ENCODE peak calls at places on chromosomes 5 and 9, in five cellular contexts. L is mesendoderm, R is IMR-90, S is fibroblast of lung, K is neural progenitor cell. O is an unnamed sample.

GRCh38 chr5:96868603-96869371 is 7.5 kb upstream of the ERAP2 start:
- DNase-seq in L (peak; percentile 81), R (peak; percentile 82), S (peak; percentile 86), K (peak; percentile 73), O (peak; percentile 62)

GRCh38 chr5:168364738-168365550 is 73.5 kb downstream of the WWC1 start:
- DNase-seq in L (peak; percentile 86), R (peak; percentile 63), S (peak; percentile 39), K (peak; percentile 43), O (peak; percentile 32)

GRCh38 chr5:66850354-66851075 is 254.3 kb downstream of the MAST4 start:
- DNase-seq in L (peak; percentile 36), R (peak; percentile 8), S (peak; percentile 77), K (no peak), O (no peak)

GRCh38 chr5:16855475-16855874 is 80.6 kb downstream of the MYO10 start:
- DNase-seq in L (peak; percentile 52), R (peak; percentile 38), S (peak; percentile 35), K (peak; percentile 84), O (peak; percentile 41)

GRCh38 chr5:57779383-57780223 is 297.0 kb upstream of the ACTBL2 start:
- DNase-seq in L (peak; percentile 73), R (peak; percentile 83), S (peak; percentile 85), K (peak; percentile 69), O (peak; percentile 62)

GRCh38 chr9:97925497-97926334 is 3.4 kb upstream of the TRMO start:
- DNase-seq in L (no peak), R (no peak), S (no peak), K (no peak), O (no peak)

GRCh38 chr5:98106116-98107088 is 667.1 kb upstream of the RGMB start:
- DNase-seq in L (no peak), R (peak; percentile 76), S (peak; percentile 87), K (no peak), O (peak; percentile 68)

GRCh38 chr9:76866689-76867088 is 39.2 kb downstream of the PRUNE2 start:
- DNase-seq in L (peak; percentile 36), R (peak; percentile 95), S (peak; percentile 79), K (no peak), O (peak; percentile 94)

GRCh38 chr9:101705135-101705661 is 33.2 kb downstream of the GRIN3A start:
- DNase-seq in L (peak; percentile 84), R (no peak), S (no peak), K (peak; percentile 67), O (no peak)

GRCh38 chr5:34706084-34706483 is 50.0 kb downstream of the RAI14 start:
- DNase-seq in L (no peak), R (no peak), S (no peak), K (no peak), O (peak; percentile 47)

GRCh38 chr5:54756796-54757402 is 228.5 kb downstream of the ESM1 start:
- DNase-seq in L (no peak), R (peak; percentile 36), S (no peak), K (no peak), O (peak; percentile 38)

GRCh38 chr5:72036951-72037350 is 70.3 kb upstream of the MAP1B start:
- DNase-seq in L (peak; percentile 81), R (peak; percentile 4), S (no peak), K (peak; percentile 20), O (peak; percentile 20)

GRCh38 chr5:107604146-107604910 is 66.4 kb downstream of the EFNA5 start:
- DNase-seq in L (no peak), R (no peak), S (no peak), K (no peak), O (no peak)

GRCh38 chr9:104093162-104093561 is 947 bp upstream of the SMC2 start:
- DNase-seq in L (peak; percentile 10), R (peak; percentile 15), S (peak; percentile 25), K (peak; percentile 10), O (peak; percentile 7)

GRCh38 chr5:1883120-1883924 is 597 bp upstream of the IRX4 start:
- DNase-seq in L (peak; percentile 63), R (no peak), S (no peak), K (peak; percentile 80), O (no peak)

GRCh38 chr9:108033976-108034964 is 544.7 kb upstream of the KLF4 start:
- DNase-seq in L (no peak), R (peak; percentile 94), S (peak; percentile 76), K (no peak), O (peak; percentile 90)

GRCh38 chr5:50406874-50407273 is 34.2 kb downstream of the EMB start:
- DNase-seq in L (no peak), R (peak; percentile 11), S (no peak), K (no peak), O (no peak)

GRCh38 chr5:98775962-98776687 is 2.7 kb downstream of the RGMB start:
- DNase-seq in L (no peak), R (peak; percentile 81), S (peak; percentile 84), K (no peak), O (peak; percentile 94)

GRCh38 chr9:71552480-71552879 is 215.8 kb downstream of the CEMIP2 start:
- DNase-seq in L (peak; percentile 60), R (no peak), S (no peak), K (peak; percentile 64), O (no peak)

GRCh38 chr9:93955356-93956182 is 414 bp upstream of the BARX1 start:
- DNase-seq in L (peak; percentile 75), R (no peak), S (no peak), K (peak; percentile 82), O (no peak)

GRCh38 chr9:114122628-114123027 is 23.5 kb upstream of the KIF12 start:
- DNase-seq in L (no peak), R (no peak), S (no peak), K (no peak), O (no peak)

GRCh38 chr5:18876565-18876964 is 1111.4 kb downstream of the CDH18 start:
- DNase-seq in L (no peak), R (no peak), S (no peak), K (no peak), O (no peak)

GRCh38 chr5:68432682-68433081 is 217.1 kb downstream of the PIK3R1 start:
- DNase-seq in L (no peak), R (no peak), S (no peak), K (no peak), O (no peak)

GRCh38 chr5:169302491-169303118 is 1.7 kb upstream of the SLIT3 start:
- DNase-seq in L (peak; percentile 78), R (peak; percentile 73), S (peak; percentile 85), K (peak; percentile 83), O (peak; percentile 55)

GRCh38 chr9:92634712-92635605 is 35.0 kb downstream of the IPPK start:
- DNase-seq in L (peak; percentile 87), R (peak; percentile 70), S (peak; percentile 81), K (peak; percentile 88), O (peak; percentile 41)

GRCh38 chr9:106602354-106602753 is 260.6 kb upstream of the ZNF462 start:
- DNase-seq in L (no peak), R (no peak), S (no peak), K (no peak), O (no peak)

GRCh38 chr9:106596984-106597383 is 266.0 kb upstream of the ZNF462 start:
- DNase-seq in L (no peak), R (no peak), S (no peak), K (no peak), O (peak; percentile 31)

DNA sequence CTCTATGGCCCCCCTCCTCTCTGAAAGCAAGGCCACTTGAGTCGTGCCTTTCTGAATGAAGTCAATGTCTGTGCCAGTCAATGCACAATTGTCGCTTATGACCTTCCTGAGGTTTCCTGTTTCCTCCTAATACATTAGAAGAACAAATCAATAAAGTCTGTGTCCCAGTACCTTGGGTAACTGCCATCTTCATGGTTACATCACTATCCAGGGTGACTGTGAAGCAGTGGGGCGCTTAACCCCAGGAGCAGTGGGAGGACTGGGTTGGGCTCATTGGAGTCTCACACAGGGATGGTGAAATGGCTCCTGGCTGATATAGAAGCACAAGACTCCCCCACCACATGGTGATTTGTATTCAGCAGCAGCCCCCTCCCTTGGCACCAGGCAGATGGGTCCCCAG is 262.0 kb upstream of the ZNF462 start:
- DNase-seq in L (no peak), R (no peak), S (no peak), K (no peak), O (no peak)
- H3K4me1 ChIP-seq in L (no peaks in the 10 kb centered on the region), R (no peaks in the 10 kb centered on the region), S (no peaks in the 10 kb centered on the region), K (no peaks in the 10 kb centered on the region), O (no peaks in the 10 kb centered on the region)

DNA sequence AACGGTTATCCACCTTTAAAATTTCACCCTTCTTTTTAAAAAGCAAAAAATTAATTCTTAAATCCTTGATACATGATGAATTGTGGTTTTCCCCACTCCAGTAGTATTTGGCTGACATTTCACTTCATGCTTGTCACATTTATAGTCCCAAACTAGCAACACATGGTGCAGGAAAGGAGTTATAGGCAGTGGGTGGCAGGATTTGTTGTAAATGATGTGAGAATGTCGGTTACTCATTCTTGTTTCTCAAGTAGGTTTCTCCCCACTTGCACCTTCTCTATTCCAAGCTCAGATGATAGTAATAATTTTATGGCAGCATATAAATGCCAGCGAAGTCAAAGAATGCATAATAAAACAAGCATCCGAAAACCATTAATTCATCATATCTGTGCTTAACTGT is 88.3 kb upstream of the ADAMTSL1 start:
- DNase-seq in L (no peak), R (peak; percentile 23), S (no peak), K (no peak), O (peak; percentile 42)
- H3K4me2 ChIP-seq in L (no peak overlapping the region), R (no peak overlapping the region), S (no peak overlapping the region), K (no peak overlapping the region), O (no peak overlapping the region)

DNA sequence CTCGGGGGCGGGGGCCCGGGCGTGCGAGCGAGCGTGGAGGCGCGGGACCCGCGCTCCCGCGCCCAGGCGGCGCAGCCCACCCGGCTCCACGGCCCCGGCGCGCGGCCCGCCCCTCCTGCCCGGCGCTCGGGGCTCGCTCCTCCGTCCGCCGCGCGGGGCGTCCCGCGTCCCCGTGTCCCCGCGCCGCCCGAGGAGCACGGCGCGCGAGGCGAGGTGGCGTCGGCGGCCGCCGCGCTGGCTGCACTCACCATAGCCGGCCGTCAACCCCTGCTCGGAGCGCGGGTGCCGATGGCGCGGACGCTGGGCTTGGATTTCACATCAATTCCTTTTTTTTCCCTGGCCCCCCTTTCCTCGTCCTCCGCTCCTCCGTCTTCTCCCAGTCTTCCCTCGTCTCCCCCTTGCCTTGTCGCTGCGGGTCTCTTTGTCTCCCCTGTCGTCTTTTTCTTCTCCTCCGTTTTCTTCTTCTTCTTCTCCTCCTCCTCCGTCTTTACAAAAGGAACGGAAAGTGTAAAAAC is 493 bp downstream of the PTCH1 start:
- DNase-seq in L (no peak), R (no peak), S (no peak), K (peak; percentile 58), O (no peak)
- H3K27ac ChIP-seq in L (no peak overlapping the region), R (peak overlapping the region; percentile 12), S (no peak overlapping the region), K (no peak overlapping the region), O (no peak overlapping the region)

GRCh38 chr9:133734600-133735414 is 3.3 kb downstream of the SARDH start:
- DNase-seq in L (no peak), R (no peak), S (no peak), K (peak; percentile 1), O (no peak)

GRCh38 chr9:133735415-133735775 is 2.8 kb downstream of the SARDH start:
- DNase-seq in L (peak; percentile 57), R (no peak), S (no peak), K (peak; percentile 36), O (no peak)

GRCh38 chr9:133737071-133737773 is 930 bp downstream of the SARDH start:
- DNase-seq in L (no peak), R (no peak), S (no peak), K (peak; percentile 1), O (no peak)

GRCh38 chr9:133737774-133738038 is 446 bp downstream of the SARDH start:
- DNase-seq in L (no peak), R (no peak), S (no peak), K (no peak), O (no peak)

DNA sequence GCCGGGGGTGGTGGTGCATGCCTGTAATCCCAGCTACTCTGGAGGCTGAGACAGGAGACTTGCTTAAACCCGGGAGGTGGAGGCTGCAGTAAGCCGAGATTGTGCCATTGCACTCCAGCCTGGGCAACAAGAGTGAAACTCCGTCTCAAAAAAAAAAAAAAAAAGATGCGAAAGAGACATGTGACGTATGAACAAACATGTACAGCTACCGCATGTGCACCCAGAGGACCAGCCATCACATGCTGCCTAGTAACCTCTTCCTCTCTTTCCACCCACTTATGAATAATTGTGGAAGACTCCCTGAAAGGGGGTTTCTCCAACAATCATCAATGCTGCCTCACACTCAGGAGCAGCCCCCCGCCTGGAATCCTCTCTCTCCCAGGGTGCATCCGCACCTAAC is 2.3 kb downstream of the SARDH start:
- DNase-seq in L (no peak), R (no peak), S (no peak), K (peak; percentile 0), O (no peak)
- H3K4me1 ChIP-seq in L (peaks cover 5% of the 10 kb centered on the region), R (peaks cover 5% of the 10 kb centered on the region), S (peaks cover 4% of the 10 kb centered on the region), K (peaks cover 19% of the 10 kb centered on the region), O (peaks cover 11% of the 10 kb centered on the region)